ENCODE peak calls at places on chromosomes 3 and 15, in four cellular contexts. D is HepG2, U is K562, M is GM12878. Z is an unnamed sample.

GRCh38 chr3:42752441-42752840 is 20.6 kb downstream of the CCDC13 start:
- DNase-seq in D (no peak), U (no peak), M (no peak), Z (no peak)

GRCh38 chr3:154018100-154018696 is 103.0 kb upstream of the ARHGEF26 start:
- DNase-seq in D (peak; percentile 33), U (peak; percentile 25), M (peak; percentile 11), Z (peak; percentile 76)

GRCh38 chr3:14097616-14098391 is 26.9 kb downstream of the CHCHD4 start:
- DNase-seq in U (no peak), D (no peak), M (no peak), Z (no peak)

GRCh38 chr3:76776927-76777326 is 263.0 kb upstream of the ROBO2 start:
- DNase-seq in M (no peak), D (no peak), U (no peak), Z (no peak)

GRCh38 chr15:45892182-45892581 is 257.4 kb downstream of the SQOR start:
- DNase-seq in M (no peak), U (no peak), D (no peak), Z (no peak)

GRCh38 chr3:69821133-69821532 is 81.9 kb downstream of the MITF start:
- DNase-seq in M (no peak), U (no peak), D (no peak), Z (no peak)

GRCh38 chr15:59169337-59169736 is 37.3 kb upstream of the LDHAL6B start:
- DNase-seq in U (no peak), D (no peak), M (no peak), Z (no peak)

GRCh38 chr3:58526124-58526957 is 10.6 kb downstream of the ACOX2 start:
- DNase-seq in D (peak; percentile 88), U (no peak), M (no peak), Z (no peak)

GRCh38 chr3:141399200-141399599 is 30.9 kb downstream of the ZBTB38 start:
- DNase-seq in D (no peak), U (no peak), M (no peak), Z (no peak)

GRCh38 chr3:168086541-168087260 is 9.0 kb downstream of the GOLIM4 start:
- DNase-seq in D (no peak), U (no peak), M (no peak), Z (no peak)

GRCh38 chr3:169508426-169508825 is 155.1 kb downstream of the MECOM start:
- DNase-seq in M (no peak), D (no peak), U (no peak), Z (no peak)

GRCh38 chr15:66830358-66830757 is 128.3 kb downstream of the SMAD6 start:
- DNase-seq in D (no peak), M (no peak), U (no peak), Z (no peak)

GRCh38 chr3:48107227-48107626 is 81.0 kb downstream of the CDC25A start:
- DNase-seq in U (no peak), M (no peak), D (no peak), Z (no peak)

GRCh38 chr15:74895830-74896229 is 6.0 kb downstream of the MPI start:
- DNase-seq in U (no peak), D (no peak), M (no peak), Z (no peak)

GRCh38 chr3:120070263-120070981 is 23.8 kb downstream of the GSK3B start:
- DNase-seq in U (no peak), M (no peak), D (no peak), Z (no peak)

GRCh38 chr15:62605292-62605691 is 437.3 kb upstream of the TPM1 start:
- DNase-seq in M (no peak), D (no peak), U (no peak), Z (no peak)

GRCh38 chr3:162719684-162720341 is 1223.2 kb downstream of the OTOL1 start:
- DNase-seq in U (no peak), D (no peak), M (no peak), Z (no peak)

GRCh38 chr15:93146601-93147000 is 57.6 kb upstream of the RGMA start:
- DNase-seq in M (no peak), U (no peak), D (no peak), Z (no peak)

GRCh38 chr3:71962561-71963240 is 177.8 kb upstream of the PROK2 start:
- DNase-seq in U (no peak), D (no peak), M (no peak), Z (no peak)

GRCh38 chr3:53949541-53949940 is 57.9 kb upstream of the SELENOK start:
- DNase-seq in D (no peak), U (no peak), M (no peak), Z (no peak)

GRCh38 chr15:67142142-67143092 is 77.0 kb downstream of the SMAD3 start:
- DNase-seq in D (no peak), M (no peak), U (no peak), Z (no peak)

GRCh38 chr3:17077614-17078013 is 192.9 kb downstream of the PLCL2 start:
- DNase-seq in M (no peak), U (no peak), D (no peak), Z (no peak)

GRCh38 chr15:38148476-38148875 is 104.2 kb upstream of the SPRED1 start:
- DNase-seq in D (no peak), U (no peak), M (no peak), Z (no peak)

GRCh38 chr15:64092075-64092820 is 1.4 kb downstream of the CIAO2A start:
- DNase-seq in D (peak; percentile 50), U (no peak), M (no peak), Z (no peak)

GRCh38 chr15:67101981-67102929 is 36.9 kb downstream of the SMAD3 start:
- DNase-seq in U (no peak), M (peak; percentile 97), D (no peak), Z (no peak)

GRCh38 chr15:49830411-49830810 is 209.6 kb downstream of the DTWD1 start:
- DNase-seq in U (no peak), D (no peak), M (no peak), Z (no peak)

GRCh38 chr3:191360620-191361019 is 30.3 kb upstream of the UTS2B start:
- DNase-seq in U (no peak), D (no peak), M (no peak), Z (no peak)

GRCh38 chr3:9915252-9916141 is 1.4 kb upstream of the IL17RC start:
- DNase-seq in U (no peak), M (no peak), D (peak; percentile 36), Z (peak; percentile 68)

GRCh38 chr3:45214061-45214680 is 11.9 kb downstream of the TMEM158 start:
- DNase-seq in M (no peak), D (no peak), U (no peak), Z (no peak)

GRCh38 chr15:100334015-100334414 is 7.8 kb downstream of the ADAMTS17 start:
- DNase-seq in U (no peak), M (no peak), D (no peak), Z (no peak)

GRCh38 chr15:38690221-38690620 is 125.6 kb upstream of the RASGRP1 start:
- DNase-seq in M (no peak), D (no peak), U (no peak), Z (no peak)

GRCh38 chr3:184005981-184006507 is 11.6 kb downstream of the ABCC5 start:
- DNase-seq in D (no peak), M (peak; percentile 27), U (peak; percentile 42), Z (peak; percentile 25)

GRCh38 chr3:106191913-106192312 is 323.1 kb upstream of the CBLB start:
- DNase-seq in M (no peak), D (no peak), U (no peak), Z (no peak)

GRCh38 chr3:27194494-27194893 is 174.7 kb downstream of the NEK10 start:
- DNase-seq in M (no peak), D (no peak), U (no peak), Z (no peak)

GRCh38 chr3:33047842-33048834 is 48.8 kb downstream of the GLB1 start:
- DNase-seq in U (no peak), M (no peak), D (no peak), Z (no peak)

GRCh38 chr3:54622688-54623087 is 305.2 kb downstream of the LRTM1 start:
- DNase-seq in M (no peak), U (no peak), D (no peak), Z (no peak)

GRCh38 chr3:130857336-130858026 is 36.4 kb upstream of the ATP2C1 start:
- DNase-seq in M (peak; percentile 60), U (no peak), D (no peak), Z (no peak)

GRCh38 chr3:49253512-49253911 is 23.5 kb downstream of the C3orf62 start:
- DNase-seq in D (no peak), U (no peak), M (no peak), Z (no peak)
- TF ChIP-seq CREM in D (no peak), U (no peak), M (no peak), Z (no peak)

GRCh38 chr3:117628896-117629295 is 919.3 kb downstream of the TUSC7 start:
- DNase-seq in M (no peak), U (no peak), D (no peak), Z (no peak)
- TF ChIP-seq ETV6 in M (no peak), U (no peak), D (no peak), Z (no peak)

GRCh38 chr3:40623567-40623966 is 98.8 kb downstream of the ZNF621 start:
- DNase-seq in U (peak; percentile 28), D (no peak), M (peak; percentile 63), Z (no peak)
- TF ChIP-seq CREM in U (peak; percentile 81), D (no peak), M (no peak), Z (no peak)

GRCh38 chr15:91865486-91865885 is 12.0 kb downstream of the SLCO3A1 start:
- DNase-seq in U (no peak), M (no peak), D (no peak), Z (no peak)

GRCh38 chr15:91867581-91868026 is 14.1 kb downstream of the SLCO3A1 start:
- DNase-seq in M (no peak), U (no peak), D (no peak), Z (peak; percentile 28)

GRCh38 chr15:91866371-91866905 is 12.9 kb downstream of the SLCO3A1 start:
- DNase-seq in D (no peak), U (no peak), M (no peak), Z (no peak)

GRCh38 chr15:91865903-91866302 is 12.4 kb downstream of the SLCO3A1 start:
- DNase-seq in D (no peak), U (no peak), M (no peak), Z (no peak)

DNA sequence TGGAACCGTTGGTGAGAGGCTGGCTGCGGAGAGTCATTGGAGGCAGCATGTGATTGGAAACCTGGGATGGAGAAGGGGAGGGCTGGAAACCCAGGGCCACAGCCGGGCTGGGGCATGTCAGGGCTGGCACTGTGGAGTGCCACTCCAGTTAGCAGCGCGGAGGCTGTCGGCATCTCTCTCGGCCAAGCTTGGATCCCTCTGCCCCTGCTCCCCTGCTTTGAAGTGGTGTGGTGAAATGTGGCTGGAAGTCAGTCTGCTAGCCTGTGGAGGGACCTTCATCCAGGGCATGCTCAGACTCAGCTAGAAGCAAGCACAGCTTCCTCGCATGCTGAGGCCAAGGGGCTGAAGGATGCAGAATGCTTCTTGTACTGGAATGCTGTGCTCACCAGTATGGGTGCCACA is 13.5 kb downstream of the SLCO3A1 start:
- DNase-seq in M (no peak), D (no peak), U (no peak), Z (no peak)
- TF ChIP-seq ETV6 in M (no peak), D (no peak), U (no peak), Z (no peak)

Z was measured in WTC11.